ENCODE peak calls at places on chromosomes 4 and X, in four cellular contexts. One of them, this sample, is unnamed.

GRCh38 chr4:2482693-2483092 is 13.8 kb downstream of the RNF4 start:
- DNase-seq in activated CD4-positive, alpha-beta T cell treated with anti-CD3 and anti-CD28 coated beads for 24 hours: no peak
- DNase-seq in Calu3: no peak
- DNase-seq in activated CD4-positive, CD25-positive, alpha-beta regulatory T cell treated with anti-CD3 and anti-CD28 coated beads, Interleukin-2, amount 50 U/mL, for 72 hours: no peak
- DNase-seq in this sample: no peak

GRCh38 chr4:118865091-118865708 is 23.5 kb upstream of the SYNPO2 start:
- DNase-seq in activated CD4-positive, CD25-positive, alpha-beta regulatory T cell treated with anti-CD3 and anti-CD28 coated beads, Interleukin-2, amount 50 U/mL, for 72 hours: no peak
- DNase-seq in Calu3: peak
- DNase-seq in activated CD4-positive, alpha-beta T cell treated with anti-CD3 and anti-CD28 coated beads for 24 hours: no peak
- DNase-seq in this sample: no peak

GRCh38 chr4:99853993-99854392 is 37.4 kb downstream of the DAPP1 start:
- DNase-seq in Calu3: no peak
- DNase-seq in activated CD4-positive, alpha-beta T cell treated with anti-CD3 and anti-CD28 coated beads for 24 hours: no peak
- DNase-seq in activated CD4-positive, CD25-positive, alpha-beta regulatory T cell treated with anti-CD3 and anti-CD28 coated beads, Interleukin-2, amount 50 U/mL, for 72 hours: no peak
- DNase-seq in this sample: no peak

GRCh38 chrX:134782796-134783195 is 124.5 kb upstream of the PLAC1 start:
- DNase-seq in activated CD4-positive, CD25-positive, alpha-beta regulatory T cell treated with anti-CD3 and anti-CD28 coated beads, Interleukin-2, amount 50 U/mL, for 72 hours: no peak
- DNase-seq in activated CD4-positive, alpha-beta T cell treated with anti-CD3 and anti-CD28 coated beads for 24 hours: no peak
- DNase-seq in Calu3: no peak
- DNase-seq in this sample: no peak

GRCh38 chr4:40662962-40663604 is 33.4 kb upstream of the RBM47 start:
- DNase-seq in Calu3: peak
- DNase-seq in activated CD4-positive, CD25-positive, alpha-beta regulatory T cell treated with anti-CD3 and anti-CD28 coated beads, Interleukin-2, amount 50 U/mL, for 72 hours: no peak
- DNase-seq in activated CD4-positive, alpha-beta T cell treated with anti-CD3 and anti-CD28 coated beads for 24 hours: no peak
- DNase-seq in this sample: no peak

GRCh38 chr4:4480685-4481393 is 61.0 kb downstream of the STX18 start:
- DNase-seq in activated CD4-positive, alpha-beta T cell treated with anti-CD3 and anti-CD28 coated beads for 24 hours: no peak
- DNase-seq in Calu3: no peak
- DNase-seq in activated CD4-positive, CD25-positive, alpha-beta regulatory T cell treated with anti-CD3 and anti-CD28 coated beads, Interleukin-2, amount 50 U/mL, for 72 hours: no peak
- DNase-seq in this sample: no peak

GRCh38 chr4:87055340-87055739 is 120.5 kb downstream of the AFF1 start:
- DNase-seq in activated CD4-positive, CD25-positive, alpha-beta regulatory T cell treated with anti-CD3 and anti-CD28 coated beads, Interleukin-2, amount 50 U/mL, for 72 hours: no peak
- DNase-seq in activated CD4-positive, alpha-beta T cell treated with anti-CD3 and anti-CD28 coated beads for 24 hours: no peak
- DNase-seq in Calu3: no peak
- DNase-seq in this sample: no peak

GRCh38 chr4:1137063-1137771 is 23.9 kb upstream of the RNF212 start:
- DNase-seq in activated CD4-positive, alpha-beta T cell treated with anti-CD3 and anti-CD28 coated beads for 24 hours: no peak
- DNase-seq in activated CD4-positive, CD25-positive, alpha-beta regulatory T cell treated with anti-CD3 and anti-CD28 coated beads, Interleukin-2, amount 50 U/mL, for 72 hours: no peak
- DNase-seq in Calu3: no peak
- DNase-seq in this sample: no peak

GRCh38 chr4:22363071-22363470 is 152.8 kb downstream of the ADGRA3 start:
- DNase-seq in activated CD4-positive, CD25-positive, alpha-beta regulatory T cell treated with anti-CD3 and anti-CD28 coated beads, Interleukin-2, amount 50 U/mL, for 72 hours: no peak
- DNase-seq in activated CD4-positive, alpha-beta T cell treated with anti-CD3 and anti-CD28 coated beads for 24 hours: no peak
- DNase-seq in Calu3: no peak
- DNase-seq in this sample: no peak

GRCh38 chr4:2416564-2417195 is 1.8 kb downstream of the ZFYVE28 start:
- DNase-seq in Calu3: no peak
- DNase-seq in activated CD4-positive, alpha-beta T cell treated with anti-CD3 and anti-CD28 coated beads for 24 hours: no peak
- DNase-seq in activated CD4-positive, CD25-positive, alpha-beta regulatory T cell treated with anti-CD3 and anti-CD28 coated beads, Interleukin-2, amount 50 U/mL, for 72 hours: no peak
- DNase-seq in this sample: no peak

GRCh38 chrX:29617276-29617675 is 598.1 kb upstream of the MAGEB2 start:
- DNase-seq in activated CD4-positive, CD25-positive, alpha-beta regulatory T cell treated with anti-CD3 and anti-CD28 coated beads, Interleukin-2, amount 50 U/mL, for 72 hours: no peak
- DNase-seq in Calu3: no peak
- DNase-seq in activated CD4-positive, alpha-beta T cell treated with anti-CD3 and anti-CD28 coated beads for 24 hours: no peak
- DNase-seq in this sample: no peak

GRCh38 chrX:31420711-31421151 is 348.9 kb upstream of the FTHL17 start:
- DNase-seq in activated CD4-positive, alpha-beta T cell treated with anti-CD3 and anti-CD28 coated beads for 24 hours: no peak
- DNase-seq in Calu3: no peak
- DNase-seq in activated CD4-positive, CD25-positive, alpha-beta regulatory T cell treated with anti-CD3 and anti-CD28 coated beads, Interleukin-2, amount 50 U/mL, for 72 hours: no peak
- DNase-seq in this sample: no peak

GRCh38 chr4:98113005-98113404 is 30.3 kb downstream of the STPG2 start:
- DNase-seq in activated CD4-positive, CD25-positive, alpha-beta regulatory T cell treated with anti-CD3 and anti-CD28 coated beads, Interleukin-2, amount 50 U/mL, for 72 hours: no peak
- DNase-seq in activated CD4-positive, alpha-beta T cell treated with anti-CD3 and anti-CD28 coated beads for 24 hours: no peak
- DNase-seq in Calu3: no peak
- DNase-seq in this sample: no peak

GRCh38 chr4:33340168-33340567 is 2620.0 kb downstream of the PCDH7 start:
- DNase-seq in activated CD4-positive, CD25-positive, alpha-beta regulatory T cell treated with anti-CD3 and anti-CD28 coated beads, Interleukin-2, amount 50 U/mL, for 72 hours: no peak
- DNase-seq in activated CD4-positive, alpha-beta T cell treated with anti-CD3 and anti-CD28 coated beads for 24 hours: no peak
- DNase-seq in Calu3: no peak
- DNase-seq in this sample: no peak

GRCh38 chrX:37746268-37746931 is 33.5 kb upstream of the CYBB start:
- DNase-seq in activated CD4-positive, CD25-positive, alpha-beta regulatory T cell treated with anti-CD3 and anti-CD28 coated beads, Interleukin-2, amount 50 U/mL, for 72 hours: no peak
- DNase-seq in activated CD4-positive, alpha-beta T cell treated with anti-CD3 and anti-CD28 coated beads for 24 hours: no peak
- DNase-seq in Calu3: peak
- DNase-seq in this sample: peak

GRCh38 chr4:139144911-139145551 is 32.0 kb downstream of the ELF2 start:
- DNase-seq in activated CD4-positive, CD25-positive, alpha-beta regulatory T cell treated with anti-CD3 and anti-CD28 coated beads, Interleukin-2, amount 50 U/mL, for 72 hours: no peak
- DNase-seq in Calu3: peak
- DNase-seq in activated CD4-positive, alpha-beta T cell treated with anti-CD3 and anti-CD28 coated beads for 24 hours: no peak
- DNase-seq in this sample: no peak

GRCh38 chrX:341541-342101 is 23.0 kb upstream of the GTPBP6 start:
- DNase-seq in activated CD4-positive, alpha-beta T cell treated with anti-CD3 and anti-CD28 coated beads for 24 hours: no peak
- DNase-seq in activated CD4-positive, CD25-positive, alpha-beta regulatory T cell treated with anti-CD3 and anti-CD28 coated beads, Interleukin-2, amount 50 U/mL, for 72 hours: peak
- DNase-seq in Calu3: no peak
- DNase-seq in this sample: peak

GRCh38 chrX:142998447-142999208 is 27.1 kb upstream of the SPANXN4 start:
- DNase-seq in activated CD4-positive, alpha-beta T cell treated with anti-CD3 and anti-CD28 coated beads for 24 hours: no peak
- DNase-seq in Calu3: no peak
- DNase-seq in activated CD4-positive, CD25-positive, alpha-beta regulatory T cell treated with anti-CD3 and anti-CD28 coated beads, Interleukin-2, amount 50 U/mL, for 72 hours: no peak
- DNase-seq in this sample: no peak

GRCh38 chr4:112225157-112225556 is 6.4 kb upstream of the AP1AR start:
- DNase-seq in activated CD4-positive, CD25-positive, alpha-beta regulatory T cell treated with anti-CD3 and anti-CD28 coated beads, Interleukin-2, amount 50 U/mL, for 72 hours: no peak
- DNase-seq in activated CD4-positive, alpha-beta T cell treated with anti-CD3 and anti-CD28 coated beads for 24 hours: no peak
- DNase-seq in Calu3: no peak
- DNase-seq in this sample: no peak

GRCh38 chr4:61202638-61203495 is 2.7 kb downstream of the ADGRL3 start:
- DNase-seq in activated CD4-positive, CD25-positive, alpha-beta regulatory T cell treated with anti-CD3 and anti-CD28 coated beads, Interleukin-2, amount 50 U/mL, for 72 hours: no peak
- DNase-seq in activated CD4-positive, alpha-beta T cell treated with anti-CD3 and anti-CD28 coated beads for 24 hours: no peak
- DNase-seq in Calu3: peak
- DNase-seq in this sample: no peak

GRCh38 chrX:69158166-69159040 is 6.8 kb downstream of the PJA1 start:
- DNase-seq in activated CD4-positive, CD25-positive, alpha-beta regulatory T cell treated with anti-CD3 and anti-CD28 coated beads, Interleukin-2, amount 50 U/mL, for 72 hours: no peak
- DNase-seq in activated CD4-positive, alpha-beta T cell treated with anti-CD3 and anti-CD28 coated beads for 24 hours: no peak
- DNase-seq in Calu3: peak
- DNase-seq in this sample: no peak

GRCh38 chr4:183721207-183722081 is 62.4 kb downstream of the TRAPPC11 start:
- DNase-seq in activated CD4-positive, CD25-positive, alpha-beta regulatory T cell treated with anti-CD3 and anti-CD28 coated beads, Interleukin-2, amount 50 U/mL, for 72 hours: peak
- DNase-seq in Calu3: peak
- DNase-seq in activated CD4-positive, alpha-beta T cell treated with anti-CD3 and anti-CD28 coated beads for 24 hours: peak
- DNase-seq in this sample: peak

GRCh38 chr4:3643518-3644433 is 111.6 kb upstream of the LRPAP1 start:
- DNase-seq in activated CD4-positive, CD25-positive, alpha-beta regulatory T cell treated with anti-CD3 and anti-CD28 coated beads, Interleukin-2, amount 50 U/mL, for 72 hours: no peak
- DNase-seq in Calu3: no peak
- DNase-seq in activated CD4-positive, alpha-beta T cell treated with anti-CD3 and anti-CD28 coated beads for 24 hours: no peak
- DNase-seq in this sample: no peak

GRCh38 chrX:110421499-110422455 is 63.1 kb downstream of the RTL9 start:
- DNase-seq in Calu3: no peak
- DNase-seq in activated CD4-positive, alpha-beta T cell treated with anti-CD3 and anti-CD28 coated beads for 24 hours: no peak
- DNase-seq in activated CD4-positive, CD25-positive, alpha-beta regulatory T cell treated with anti-CD3 and anti-CD28 coated beads, Interleukin-2, amount 50 U/mL, for 72 hours: no peak
- DNase-seq in this sample: no peak

GRCh38 chr4:90137545-90137944 is 10.4 kb downstream of the CCSER1 start:
- DNase-seq in activated CD4-positive, alpha-beta T cell treated with anti-CD3 and anti-CD28 coated beads for 24 hours: no peak
- DNase-seq in activated CD4-positive, CD25-positive, alpha-beta regulatory T cell treated with anti-CD3 and anti-CD28 coated beads, Interleukin-2, amount 50 U/mL, for 72 hours: no peak
- DNase-seq in Calu3: no peak
- DNase-seq in this sample: no peak

GRCh38 chrX:115311666-115312065 is 22.2 kb downstream of the LUZP4 start:
- DNase-seq in activated CD4-positive, alpha-beta T cell treated with anti-CD3 and anti-CD28 coated beads for 24 hours: no peak
- DNase-seq in Calu3: no peak
- DNase-seq in activated CD4-positive, CD25-positive, alpha-beta regulatory T cell treated with anti-CD3 and anti-CD28 coated beads, Interleukin-2, amount 50 U/mL, for 72 hours: no peak
- DNase-seq in this sample: no peak